ENCODE peak calls at places on chromosomes 5 and 9, in eight cellular contexts. One of them, this sample, is unnamed.
A peak's percentile ranks its signal among the peaks of the same experiment; 100 is the strongest.

GRCh38 chr9:105341784-105342183 is 97.3 kb downstream of the SLC44A1 start:
- DNase-seq in stomach: no peak
- DNase-seq in endothelial cell of umbilical vein: peak; percentile 30
- DNase-seq in left ventricle myocardium inferior: no peak
- DNase-seq in lower leg skin: no peak
- DNase-seq in PC-3: no peak
- DNase-seq in cardiac muscle cell: no peak
- DNase-seq in CD4-positive, CD25-positive, alpha-beta regulatory T cell: peak; percentile 47
- DNase-seq in this sample: no peak

GRCh38 chr5:72156921-72157320 is 49.6 kb downstream of the MAP1B start:
- DNase-seq in stomach: no peak
- DNase-seq in endothelial cell of umbilical vein: peak; percentile 61
- DNase-seq in left ventricle myocardium inferior: no peak
- DNase-seq in lower leg skin: no peak
- DNase-seq in PC-3: peak; percentile 55
- DNase-seq in cardiac muscle cell: no peak
- DNase-seq in CD4-positive, CD25-positive, alpha-beta regulatory T cell: no peak
- DNase-seq in this sample: no peak

GRCh38 chr5:175842947-175843793 is 28.2 kb upstream of the CPLX2 start:
- DNase-seq in stomach: no peak
- DNase-seq in endothelial cell of umbilical vein: no peak
- DNase-seq in left ventricle myocardium inferior: no peak
- DNase-seq in lower leg skin: no peak
- DNase-seq in PC-3: peak; percentile 73
- DNase-seq in cardiac muscle cell: no peak
- DNase-seq in CD4-positive, CD25-positive, alpha-beta regulatory T cell: no peak
- DNase-seq in this sample: no peak

GRCh38 chr5:92378961-92379611 is 996.0 kb upstream of the ARRDC3 start:
- DNase-seq in stomach: no peak
- DNase-seq in endothelial cell of umbilical vein: peak; percentile 50
- DNase-seq in left ventricle myocardium inferior: peak; percentile 20
- DNase-seq in lower leg skin: no peak
- DNase-seq in PC-3: peak; percentile 9
- DNase-seq in cardiac muscle cell: peak; percentile 31
- DNase-seq in CD4-positive, CD25-positive, alpha-beta regulatory T cell: no peak
- DNase-seq in this sample: no peak

GRCh38 chr5:147780924-147781530 is 1.5 kb downstream of the JAKMIP2 start:
- DNase-seq in stomach: no peak
- DNase-seq in endothelial cell of umbilical vein: no peak
- DNase-seq in left ventricle myocardium inferior: no peak
- DNase-seq in lower leg skin: no peak
- DNase-seq in PC-3: no peak
- DNase-seq in cardiac muscle cell: no peak
- DNase-seq in CD4-positive, CD25-positive, alpha-beta regulatory T cell: no peak
- DNase-seq in this sample: no peak

GRCh38 chr5:93055971-93056370 is 525.0 kb downstream of the NR2F1-AS1 start:
- DNase-seq in stomach: no peak
- DNase-seq in endothelial cell of umbilical vein: no peak
- DNase-seq in left ventricle myocardium inferior: no peak
- DNase-seq in lower leg skin: no peak
- DNase-seq in PC-3: peak; percentile 87
- DNase-seq in cardiac muscle cell: no peak
- DNase-seq in CD4-positive, CD25-positive, alpha-beta regulatory T cell: no peak
- DNase-seq in this sample: no peak

GRCh38 chr9:16828335-16829281 is 41.9 kb downstream of the BNC2 start:
- DNase-seq in stomach: no peak
- DNase-seq in endothelial cell of umbilical vein: peak; percentile 28
- DNase-seq in left ventricle myocardium inferior: peak; percentile 49
- DNase-seq in lower leg skin: no peak
- DNase-seq in PC-3: peak; percentile 51
- DNase-seq in cardiac muscle cell: peak; percentile 59
- DNase-seq in CD4-positive, CD25-positive, alpha-beta regulatory T cell: no peak
- DNase-seq in this sample: no peak

GRCh38 chr9:33748633-33749304 is 46.6 kb upstream of the PRSS3 start:
- DNase-seq in stomach: no peak
- DNase-seq in endothelial cell of umbilical vein: no peak
- DNase-seq in left ventricle myocardium inferior: no peak
- DNase-seq in lower leg skin: no peak
- DNase-seq in PC-3: no peak
- DNase-seq in cardiac muscle cell: no peak
- DNase-seq in CD4-positive, CD25-positive, alpha-beta regulatory T cell: peak; percentile 9
- DNase-seq in this sample: peak; percentile 86

GRCh38 chr5:95565280-95565920 is 10.5 kb downstream of the ARSK start:
- DNase-seq in stomach: no peak
- DNase-seq in endothelial cell of umbilical vein: no peak
- DNase-seq in left ventricle myocardium inferior: no peak
- DNase-seq in lower leg skin: no peak
- DNase-seq in PC-3: peak; percentile 43
- DNase-seq in cardiac muscle cell: no peak
- DNase-seq in CD4-positive, CD25-positive, alpha-beta regulatory T cell: no peak
- DNase-seq in this sample: no peak

GRCh38 chr5:74143151-74143550 is 497.4 kb downstream of the ENC1 start:
- DNase-seq in stomach: no peak
- DNase-seq in endothelial cell of umbilical vein: no peak
- DNase-seq in left ventricle myocardium inferior: no peak
- DNase-seq in lower leg skin: no peak
- DNase-seq in PC-3: peak; percentile 33
- DNase-seq in cardiac muscle cell: no peak
- DNase-seq in CD4-positive, CD25-positive, alpha-beta regulatory T cell: no peak
- DNase-seq in this sample: no peak

GRCh38 chr5:127650649-127651048 is 1.8 kb downstream of the CTXN3 start:
- DNase-seq in stomach: no peak
- DNase-seq in endothelial cell of umbilical vein: no peak
- DNase-seq in left ventricle myocardium inferior: no peak
- DNase-seq in lower leg skin: no peak
- DNase-seq in PC-3: no peak
- DNase-seq in cardiac muscle cell: peak; percentile 26
- DNase-seq in CD4-positive, CD25-positive, alpha-beta regulatory T cell: no peak
- DNase-seq in this sample: no peak

GRCh38 chr9:134619456-134619982 is 22.1 kb upstream of the COL5A1 start:
- DNase-seq in stomach: no peak
- DNase-seq in endothelial cell of umbilical vein: no peak
- DNase-seq in left ventricle myocardium inferior: no peak
- DNase-seq in lower leg skin: no peak
- DNase-seq in PC-3: no peak
- DNase-seq in cardiac muscle cell: no peak
- DNase-seq in CD4-positive, CD25-positive, alpha-beta regulatory T cell: no peak
- DNase-seq in this sample: no peak

GRCh38 chr5:114208588-114208987 is 153.3 kb upstream of the KCNN2 start:
- DNase-seq in stomach: no peak
- DNase-seq in endothelial cell of umbilical vein: no peak
- DNase-seq in left ventricle myocardium inferior: no peak
- DNase-seq in lower leg skin: no peak
- DNase-seq in PC-3: no peak
- DNase-seq in cardiac muscle cell: no peak
- DNase-seq in CD4-positive, CD25-positive, alpha-beta regulatory T cell: no peak
- DNase-seq in this sample: no peak

GRCh38 chr9:90830977-90831376 is 29.4 kb downstream of the SYK start:
- DNase-seq in stomach: no peak
- DNase-seq in endothelial cell of umbilical vein: no peak
- DNase-seq in left ventricle myocardium inferior: no peak
- DNase-seq in lower leg skin: no peak
- DNase-seq in PC-3: no peak
- DNase-seq in cardiac muscle cell: no peak
- DNase-seq in CD4-positive, CD25-positive, alpha-beta regulatory T cell: no peak
- DNase-seq in this sample: no peak

GRCh38 chr5:137693951-137694721 is 41.8 kb downstream of the KLHL3 start:
- DNase-seq in stomach: no peak
- DNase-seq in endothelial cell of umbilical vein: no peak
- DNase-seq in left ventricle myocardium inferior: no peak
- DNase-seq in lower leg skin: no peak
- DNase-seq in PC-3: no peak
- DNase-seq in cardiac muscle cell: no peak
- DNase-seq in CD4-positive, CD25-positive, alpha-beta regulatory T cell: no peak
- DNase-seq in this sample: no peak

GRCh38 chr9:35909687-35910612 is 660 bp downstream of the SPAAR start:
- DNase-seq in stomach: no peak
- DNase-seq in endothelial cell of umbilical vein: no peak
- DNase-seq in left ventricle myocardium inferior: peak; percentile 67
- DNase-seq in lower leg skin: no peak
- DNase-seq in PC-3: no peak
- DNase-seq in cardiac muscle cell: no peak
- DNase-seq in CD4-positive, CD25-positive, alpha-beta regulatory T cell: no peak
- DNase-seq in this sample: no peak

GRCh38 chr5:51208291-51208690 is 175.0 kb upstream of the ISL1 start:
- DNase-seq in stomach: no peak
- DNase-seq in endothelial cell of umbilical vein: no peak
- DNase-seq in left ventricle myocardium inferior: no peak
- DNase-seq in lower leg skin: no peak
- DNase-seq in PC-3: no peak
- DNase-seq in cardiac muscle cell: no peak
- DNase-seq in CD4-positive, CD25-positive, alpha-beta regulatory T cell: no peak
- DNase-seq in this sample: no peak

DNA sequence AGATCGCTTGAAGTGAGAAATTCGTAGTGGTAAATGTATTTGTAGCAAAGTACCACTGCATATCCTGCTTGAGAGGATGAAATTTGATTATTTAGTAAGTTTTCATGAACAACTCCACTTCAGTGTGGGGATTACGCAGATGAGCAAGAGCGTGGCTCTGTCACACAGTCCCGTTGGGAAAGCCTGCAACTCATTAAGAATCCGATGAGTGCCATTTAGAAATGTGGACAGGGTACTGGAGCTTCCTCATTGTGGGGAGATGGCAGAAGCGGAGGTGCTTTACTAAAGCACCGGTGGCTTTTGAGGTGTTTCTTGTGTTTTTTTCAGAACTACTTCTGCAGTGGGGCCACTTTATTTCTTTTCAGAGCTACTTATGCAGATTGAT is 1.4 kb downstream of the TJP2 start:
- DNase-seq in stomach: no peak
- DNase-seq in endothelial cell of umbilical vein: no peak
- DNase-seq in left ventricle myocardium inferior: no peak
- DNase-seq in lower leg skin: no peak
- DNase-seq in PC-3: no peak
- DNase-seq in cardiac muscle cell: no peak
- DNase-seq in CD4-positive, CD25-positive, alpha-beta regulatory T cell: no peak
- DNase-seq in this sample: no peak
- H3K4me3 ChIP-seq in stomach: peak overlapping the region; percentile 65
- H3K4me3 ChIP-seq in endothelial cell of umbilical vein: no peak overlapping the region
- H3K4me3 ChIP-seq in left ventricle myocardium inferior: peak overlapping the region; percentile 79
- H3K4me3 ChIP-seq in lower leg skin: no peak overlapping the region
- H3K4me3 ChIP-seq in PC-3: peak overlapping the region; percentile 50
- H3K4me3 ChIP-seq in cardiac muscle cell: peak overlapping the region; percentile 79
- H3K4me3 ChIP-seq in CD4-positive, CD25-positive, alpha-beta regulatory T cell: peak overlapping the region; percentile 81
- H3K4me3 ChIP-seq in this sample: no peak overlapping the region

GRCh38 chr5:119435436-119436132 is 16.7 kb upstream of the HSD17B4 start:
- DNase-seq in stomach: peak; percentile 79
- DNase-seq in endothelial cell of umbilical vein: peak; percentile 62
- DNase-seq in left ventricle myocardium inferior: peak; percentile 55
- DNase-seq in lower leg skin: no peak
- DNase-seq in PC-3: peak; percentile 65
- DNase-seq in cardiac muscle cell: peak; percentile 63
- DNase-seq in CD4-positive, CD25-positive, alpha-beta regulatory T cell: peak; percentile 77
- DNase-seq in this sample: peak; percentile 74

DNA sequence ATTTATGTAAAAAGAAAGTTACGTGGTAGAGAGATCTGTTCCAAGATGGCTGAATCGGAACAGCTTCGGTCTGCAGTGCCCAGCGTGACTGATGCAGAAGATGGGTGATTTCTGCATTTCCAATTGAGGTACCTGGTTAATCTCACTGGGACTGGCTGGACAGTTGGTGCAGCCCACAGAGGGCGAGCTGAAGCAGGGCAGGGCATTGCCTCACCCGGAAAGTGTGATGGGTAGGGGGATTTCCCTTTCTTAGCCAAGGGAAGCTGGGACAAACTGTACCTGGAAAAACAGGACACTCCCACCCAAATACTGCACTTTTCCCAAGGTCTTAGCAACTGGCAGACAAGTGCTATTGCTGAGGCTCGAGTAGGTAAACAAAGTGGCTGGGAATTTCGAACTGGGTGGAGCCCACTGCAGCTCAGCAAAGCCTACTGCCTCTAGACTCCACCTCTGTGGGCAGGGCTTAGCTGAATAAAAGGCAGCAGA is 13.1 kb upstream of the HSD17B4 start:
- DNase-seq in stomach: peak; percentile 64
- DNase-seq in endothelial cell of umbilical vein: no peak
- DNase-seq in left ventricle myocardium inferior: no peak
- DNase-seq in lower leg skin: no peak
- DNase-seq in PC-3: no peak
- DNase-seq in cardiac muscle cell: no peak
- DNase-seq in CD4-positive, CD25-positive, alpha-beta regulatory T cell: no peak
- DNase-seq in this sample: no peak
- H3K4me3 ChIP-seq in stomach: peak overlapping the region; percentile 28
- H3K4me3 ChIP-seq in endothelial cell of umbilical vein: no peak overlapping the region
- H3K4me3 ChIP-seq in left ventricle myocardium inferior: no peak overlapping the region
- H3K4me3 ChIP-seq in lower leg skin: no peak overlapping the region
- H3K4me3 ChIP-seq in PC-3: no peak overlapping the region
- H3K4me3 ChIP-seq in cardiac muscle cell: no peak overlapping the region
- H3K4me3 ChIP-seq in CD4-positive, CD25-positive, alpha-beta regulatory T cell: peak overlapping the region; percentile 55
- H3K4me3 ChIP-seq in this sample: no peak overlapping the region

GRCh38 chr9:109981091-109981490 is 201.1 kb downstream of the PALM2AKAP2 start:
- DNase-seq in stomach: no peak
- DNase-seq in endothelial cell of umbilical vein: no peak
- DNase-seq in left ventricle myocardium inferior: no peak
- DNase-seq in lower leg skin: no peak
- DNase-seq in PC-3: peak; percentile 81
- DNase-seq in cardiac muscle cell: no peak
- DNase-seq in CD4-positive, CD25-positive, alpha-beta regulatory T cell: no peak
- DNase-seq in this sample: no peak
- H3K4me3 ChIP-seq in stomach: no peak overlapping the region
- H3K4me3 ChIP-seq in endothelial cell of umbilical vein: no peak overlapping the region
- H3K4me3 ChIP-seq in left ventricle myocardium inferior: no peak overlapping the region
- H3K4me3 ChIP-seq in lower leg skin: no peak overlapping the region
- H3K4me3 ChIP-seq in PC-3: no peak overlapping the region
- H3K4me3 ChIP-seq in cardiac muscle cell: no peak overlapping the region
- H3K4me3 ChIP-seq in CD4-positive, CD25-positive, alpha-beta regulatory T cell: no peak overlapping the region
- H3K4me3 ChIP-seq in this sample: no peak overlapping the region

GRCh38 chr5:143213231-143213850 is 190.1 kb downstream of the NR3C1 start:
- DNase-seq in stomach: no peak
- DNase-seq in endothelial cell of umbilical vein: no peak
- DNase-seq in left ventricle myocardium inferior: no peak
- DNase-seq in lower leg skin: no peak
- DNase-seq in PC-3: no peak
- DNase-seq in cardiac muscle cell: no peak
- DNase-seq in CD4-positive, CD25-positive, alpha-beta regulatory T cell: no peak
- DNase-seq in this sample: no peak
- H3K4me3 ChIP-seq in stomach: no peak overlapping the region
- H3K4me3 ChIP-seq in endothelial cell of umbilical vein: no peak overlapping the region
- H3K4me3 ChIP-seq in left ventricle myocardium inferior: no peak overlapping the region
- H3K4me3 ChIP-seq in lower leg skin: no peak overlapping the region
- H3K4me3 ChIP-seq in PC-3: no peak overlapping the region
- H3K4me3 ChIP-seq in cardiac muscle cell: no peak overlapping the region
- H3K4me3 ChIP-seq in CD4-positive, CD25-positive, alpha-beta regulatory T cell: no peak overlapping the region
- H3K4me3 ChIP-seq in this sample: no peak overlapping the region

GRCh38 chr5:79512692-79513518 is 1.0 kb downstream of the HOMER1 start:
- DNase-seq in stomach: no peak
- DNase-seq in endothelial cell of umbilical vein: peak; percentile 48
- DNase-seq in left ventricle myocardium inferior: no peak
- DNase-seq in lower leg skin: no peak
- DNase-seq in PC-3: peak; percentile 35
- DNase-seq in cardiac muscle cell: peak; percentile 55
- DNase-seq in CD4-positive, CD25-positive, alpha-beta regulatory T cell: peak; percentile 19
- DNase-seq in this sample: no peak
- H3K4me3 ChIP-seq in stomach: peak overlapping the region; percentile 80
- H3K4me3 ChIP-seq in endothelial cell of umbilical vein: peak overlapping the region; percentile 87
- H3K4me3 ChIP-seq in left ventricle myocardium inferior: peak overlapping the region; percentile 81
- H3K4me3 ChIP-seq in lower leg skin: peak overlapping the region; percentile 61
- H3K4me3 ChIP-seq in PC-3: peak overlapping the region; percentile 91
- H3K4me3 ChIP-seq in cardiac muscle cell: peak overlapping the region; percentile 69
- H3K4me3 ChIP-seq in CD4-positive, CD25-positive, alpha-beta regulatory T cell: peak overlapping the region; percentile 58
- H3K4me3 ChIP-seq in this sample: peak overlapping the region; percentile 81

GRCh38 chr9:97849980-97850379 is 3.0 kb upstream of the FOXE1 start:
- DNase-seq in stomach: no peak
- DNase-seq in endothelial cell of umbilical vein: no peak
- DNase-seq in left ventricle myocardium inferior: no peak
- DNase-seq in lower leg skin: no peak
- DNase-seq in PC-3: no peak
- DNase-seq in cardiac muscle cell: no peak
- DNase-seq in CD4-positive, CD25-positive, alpha-beta regulatory T cell: no peak
- DNase-seq in this sample: no peak
- H3K4me3 ChIP-seq in stomach: no peak overlapping the region
- H3K4me3 ChIP-seq in endothelial cell of umbilical vein: no peak overlapping the region
- H3K4me3 ChIP-seq in left ventricle myocardium inferior: no peak overlapping the region
- H3K4me3 ChIP-seq in lower leg skin: no peak overlapping the region
- H3K4me3 ChIP-seq in PC-3: no peak overlapping the region
- H3K4me3 ChIP-seq in cardiac muscle cell: no peak overlapping the region
- H3K4me3 ChIP-seq in CD4-positive, CD25-positive, alpha-beta regulatory T cell: no peak overlapping the region
- H3K4me3 ChIP-seq in this sample: no peak overlapping the region